ENCODE peak calls at places on chromosomes 12 and 14, in six cellular contexts. E, B, A, U, Q and L are unnamed samples.

GRCh38 chr12:89450922-89451321 is 73.7 kb downstream of the GALNT4 start:
- DNase-seq in E (no peak), B (no peak), A (no peak), U (no peak), Q (no peak), L (no peak)

GRCh38 chr14:50985124-50985815 is 41.0 kb upstream of the PYGL start:
- DNase-seq in E (no peak), B (no peak), A (no peak), U (peak; percentile 79), Q (no peak), L (no peak)

GRCh38 chr12:113889076-113889475 is 77.0 kb downstream of the RBM19 start:
- DNase-seq in E (no peak), B (no peak), A (no peak), U (no peak), Q (no peak), L (no peak)

GRCh38 chr12:47219243-47219642 is 139.5 kb upstream of the AMIGO2 start:
- DNase-seq in E (no peak), B (no peak), A (no peak), U (no peak), Q (no peak), L (no peak)

GRCh38 chr14:54450535-54450934 is 9.4 kb upstream of the CNIH1 start:
- DNase-seq in E (no peak), B (no peak), A (no peak), U (no peak), Q (no peak), L (no peak)

GRCh38 chr12:25692115-25693035 is 139.3 kb upstream of the LMNTD1 start:
- DNase-seq in E (no peak), B (no peak), A (no peak), U (no peak), Q (no peak), L (no peak)

GRCh38 chr14:65222434-65222833 is 120.1 kb upstream of the MAX start:
- DNase-seq in E (peak; percentile 52), B (peak; percentile 66), A (peak; percentile 37), U (peak; percentile 87), Q (peak; percentile 68), L (peak; percentile 17)

GRCh38 chr12:89333564-89334252 is 18.6 kb downstream of the DUSP6 start:
- DNase-seq in E (peak; percentile 57), B (peak; percentile 70), A (no peak), U (no peak), Q (no peak), L (no peak)

GRCh38 chr14:91365552-91365951 is 52.1 kb downstream of the CCDC88C start:
- DNase-seq in E (no peak), B (no peak), A (no peak), U (no peak), Q (peak; percentile 2), L (no peak)